ENCODE peak calls at places on chromosomes 6 and 20, in four cellular contexts. I is PC-9, Z is Daoy, W is left cardiac atrium. U is an unnamed sample.
A peak's percentile ranks its signal among the peaks of the same experiment; 100 is the strongest.

GRCh38 chr6:90008908-90009501 is 114.7 kb downstream of the GJA10 start:
- DNase-seq in I (no peak), Z (no peak), W (no peak), U (no peak)

GRCh38 chr20:48421547-48421946 is 406.3 kb downstream of the PREX1 start:
- DNase-seq in I (no peak), Z (no peak), W (no peak), U (peak; percentile 64)

GRCh38 chr6:157198425-157199279 is 124.7 kb downstream of the TMEM242 start:
- DNase-seq in I (peak; percentile 92), Z (no peak), W (peak; percentile 60), U (peak; percentile 89)

GRCh38 chr6:163780993-163781392 is 366.5 kb downstream of the QKI start:
- DNase-seq in I (no peak), Z (peak; percentile 36), W (peak; percentile 70), U (no peak)

GRCh38 chr6:151417477-151417876 is 26.1 kb upstream of the ZBTB2 start:
- DNase-seq in I (no peak), Z (no peak), W (no peak), U (no peak)

GRCh38 chr20:55528482-55528881 is 476.8 kb downstream of the CBLN4 start:
- DNase-seq in I (no peak), Z (no peak), W (no peak), U (no peak)

GRCh38 chr20:50554694-50555579 is 44.8 kb downstream of the PTPN1 start:
- DNase-seq in I (no peak), Z (no peak), W (no peak), U (no peak)

GRCh38 chr20:36543187-36544133 is 2.1 kb downstream of the MYL9 start:
- DNase-seq in I (no peak), Z (peak; percentile 68), W (peak; percentile 87), U (no peak)

GRCh38 chr20:36368400-36368799 is 62.3 kb downstream of the DLGAP4 start:
- DNase-seq in I (no peak), Z (no peak), W (no peak), U (no peak)

GRCh38 chr20:34570859-34571306 is 12.4 kb downstream of the MAP1LC3A start:
- DNase-seq in I (no peak), Z (peak; percentile 83), W (no peak), U (no peak)

GRCh38 chr6:124999105-124999764 is 37.0 kb downstream of the RNF217 start:
- DNase-seq in I (peak; percentile 75), Z (peak; percentile 41), W (no peak), U (peak; percentile 14)

GRCh38 chr6:75855047-75855446 is 106.0 kb downstream of the MYO6 start:
- DNase-seq in I (peak; percentile 48), Z (peak; percentile 54), W (no peak), U (peak; percentile 42)

GRCh38 chr20:35618372-35619131 is 2.9 kb downstream of the SPAG4 start:
- DNase-seq in I (no peak), Z (peak; percentile 31), W (no peak), U (peak; percentile 54)

GRCh38 chr6:63759605-63760004 is 124.0 kb downstream of the PHF3 start:
- DNase-seq in I (no peak), Z (no peak), W (no peak), U (no peak)

GRCh38 chr6:36083446-36083845 is 46.9 kb upstream of the MAPK13 start:
- DNase-seq in I (no peak), Z (no peak), W (no peak), U (no peak)

GRCh38 chr20:61520761-61521460 is 268.9 kb downstream of the CDH4 start:
- DNase-seq in I (no peak), Z (peak; percentile 84), W (no peak), U (no peak)

GRCh38 chr6:136403166-136403980 is 113.7 kb upstream of the BCLAF1 start:
- DNase-seq in I (peak; percentile 97), Z (peak; percentile 84), W (no peak), U (peak; percentile 13)

GRCh38 chr6:143149771-143150170 is 89.1 kb downstream of the AIG1 start:
- DNase-seq in I (no peak), Z (no peak), W (no peak), U (no peak)

U was measured in Calu3.